ENCODE peak calls at places on chromosomes 16 and 17, in six cellular contexts. U, L, Y, V, E and B are unnamed samples.
A peak's percentile ranks its signal among the peaks of the same experiment; 100 is the strongest.

GRCh38 chr16:24838554-24839266 is 7.1 kb upstream of the SLC5A11 start:
- DNase-seq in U (no peak), L (peak; percentile 78), Y (no peak), V (no peak), E (no peak), B (no peak)

GRCh38 chr16:66604376-66605176 is at the start of gene CMTM3:
- DNase-seq in U (peak; percentile 91), L (peak; percentile 83), Y (peak; percentile 83), V (peak; percentile 86), E (peak; percentile 21), B (peak; percentile 80)

GRCh38 chr17:19447085-19447583 is 36.1 kb downstream of the RNF112 start:
- DNase-seq in U (peak; percentile 79), L (peak; percentile 88), Y (peak; percentile 84), V (no peak), E (peak; percentile 62), B (peak; percentile 52)

GRCh38 chr16:84513111-84514065 is 8.9 kb upstream of the MEAK7 start:
- DNase-seq in U (no peak), L (no peak), Y (no peak), V (no peak), E (no peak), B (no peak)

GRCh38 chr16:88360999-88361398 is 21.8 kb upstream of the ZNF469 start:
- DNase-seq in U (no peak), L (no peak), Y (no peak), V (no peak), E (no peak), B (no peak)

GRCh38 chr16:9160551-9160911 is 69.1 kb downstream of the HAPSTR1 start:
- DNase-seq in U (no peak), L (no peak), Y (no peak), V (no peak), E (no peak), B (no peak)

GRCh38 chr17:78532922-78533640 is 44.1 kb downstream of the DNAH17 start:
- DNase-seq in U (no peak), L (no peak), Y (no peak), V (peak; percentile 39), E (peak; percentile 27), B (no peak)

GRCh38 chr17:10398352-10398751 is 23.4 kb downstream of the MYH8 start:
- DNase-seq in U (peak; percentile 25), L (no peak), Y (no peak), V (no peak), E (no peak), B (no peak)

GRCh38 chr17:70202840-70203239 is 33.5 kb downstream of the KCNJ2 start:
- DNase-seq in U (no peak), L (no peak), Y (no peak), V (no peak), E (no peak), B (no peak)

GRCh38 chr17:61209524-61209923 is 190.1 kb upstream of the TBX2 start:
- DNase-seq in U (peak; percentile 43), L (no peak), Y (no peak), V (no peak), E (no peak), B (no peak)

GRCh38 chr16:56776562-56776961 is 46.6 kb downstream of the NUP93 start:
- DNase-seq in U (no peak), L (no peak), Y (peak; percentile 52), V (no peak), E (no peak), B (peak; percentile 79)

GRCh38 chr17:8150194-8151119 is 1.7 kb downstream of the PER1 start:
- DNase-seq in U (no peak), L (no peak), Y (no peak), V (peak; percentile 83), E (no peak), B (peak; percentile 79)

GRCh38 chr17:8148560-8148959 is 3.6 kb downstream of the PER1 start:
- DNase-seq in U (no peak), L (no peak), Y (no peak), V (peak; percentile 72), E (no peak), B (peak; percentile 66)

GRCh38 chr17:8147805-8148404 is 4.3 kb downstream of the PER1 start:
- DNase-seq in U (no peak), L (peak; percentile 61), Y (no peak), V (peak; percentile 57), E (no peak), B (peak; percentile 39)

GRCh38 chr17:8151120-8151640 is 1.0 kb downstream of the PER1 start:
- DNase-seq in U (peak; percentile 86), L (peak; percentile 96), Y (peak; percentile 94), V (peak; percentile 97), E (no peak), B (peak; percentile 80)

GRCh38 chr17:8149419-8150193 is 2.6 kb downstream of the PER1 start:
- DNase-seq in U (no peak), L (peak; percentile 67), Y (no peak), V (peak; percentile 77), E (no peak), B (no peak)
- H3K4me1 ChIP-seq in U (peaks cover 6% of the 10 kb centered on the region), L (peaks cover 43% of the 10 kb centered on the region), Y (peaks cover 31% of the 10 kb centered on the region), V (peaks cover 22% of the 10 kb centered on the region), E (peaks cover 27% of the 10 kb centered on the region), B (peaks cover 23% of the 10 kb centered on the region)

DNA sequence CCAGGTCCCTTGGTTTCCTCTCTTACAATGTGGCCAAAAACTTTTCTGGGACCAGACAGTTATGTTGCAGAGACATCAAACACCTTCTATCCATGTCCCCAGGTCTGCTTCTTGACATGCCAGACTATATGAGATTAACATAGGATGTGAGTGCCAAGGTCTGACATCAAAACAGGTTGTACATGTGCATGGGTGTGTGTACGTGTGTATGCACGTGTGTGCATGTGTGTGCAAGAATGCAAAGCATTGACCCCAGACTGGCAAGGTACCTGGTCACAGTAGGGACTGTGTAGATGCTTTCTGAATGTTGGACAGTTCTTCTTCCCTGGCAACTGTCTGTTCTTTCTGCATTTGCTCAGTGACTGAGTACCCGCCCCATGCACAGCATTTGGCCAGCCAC is 85.6 kb downstream of the NDE1 start:
- DNase-seq in U (no peak), L (no peak), Y (no peak), V (no peak), E (no peak), B (no peak)
- H3K4me3 ChIP-seq in U (no peak overlapping the region), L (no peak overlapping the region), Y (no peak overlapping the region), V (no peak overlapping the region), E (no peak overlapping the region), B (no peak overlapping the region)

GRCh38 chr16:2465653-2466415 is 5.3 kb upstream of the NTN3 start:
- DNase-seq in U (peak; percentile 57), L (no peak), Y (no peak), V (no peak), E (no peak), B (peak; percentile 36)
- TF ChIP-seq CTCF in U (peak; percentile 46), L (no peak), Y (peak; percentile 28), V (no peak), E (peak; percentile 41), B (no peak)

GRCh38 chr16:57826706-57827625 is 24.7 kb upstream of the KIFC3 start:
- DNase-seq in U (no peak), L (no peak), Y (no peak), V (peak; percentile 84), E (no peak), B (peak; percentile 82)

GRCh38 chr16:57830890-57831484 is 28.7 kb upstream of the KIFC3 start:
- DNase-seq in U (no peak), L (no peak), Y (no peak), V (no peak), E (no peak), B (no peak)

GRCh38 chr16:57829969-57830360 is 27.7 kb upstream of the KIFC3 start:
- DNase-seq in U (no peak), L (no peak), Y (no peak), V (no peak), E (no peak), B (no peak)

GRCh38 chr16:57826040-57826434 is 23.7 kb upstream of the KIFC3 start:
- DNase-seq in U (no peak), L (no peak), Y (no peak), V (no peak), E (no peak), B (no peak)

DNA sequence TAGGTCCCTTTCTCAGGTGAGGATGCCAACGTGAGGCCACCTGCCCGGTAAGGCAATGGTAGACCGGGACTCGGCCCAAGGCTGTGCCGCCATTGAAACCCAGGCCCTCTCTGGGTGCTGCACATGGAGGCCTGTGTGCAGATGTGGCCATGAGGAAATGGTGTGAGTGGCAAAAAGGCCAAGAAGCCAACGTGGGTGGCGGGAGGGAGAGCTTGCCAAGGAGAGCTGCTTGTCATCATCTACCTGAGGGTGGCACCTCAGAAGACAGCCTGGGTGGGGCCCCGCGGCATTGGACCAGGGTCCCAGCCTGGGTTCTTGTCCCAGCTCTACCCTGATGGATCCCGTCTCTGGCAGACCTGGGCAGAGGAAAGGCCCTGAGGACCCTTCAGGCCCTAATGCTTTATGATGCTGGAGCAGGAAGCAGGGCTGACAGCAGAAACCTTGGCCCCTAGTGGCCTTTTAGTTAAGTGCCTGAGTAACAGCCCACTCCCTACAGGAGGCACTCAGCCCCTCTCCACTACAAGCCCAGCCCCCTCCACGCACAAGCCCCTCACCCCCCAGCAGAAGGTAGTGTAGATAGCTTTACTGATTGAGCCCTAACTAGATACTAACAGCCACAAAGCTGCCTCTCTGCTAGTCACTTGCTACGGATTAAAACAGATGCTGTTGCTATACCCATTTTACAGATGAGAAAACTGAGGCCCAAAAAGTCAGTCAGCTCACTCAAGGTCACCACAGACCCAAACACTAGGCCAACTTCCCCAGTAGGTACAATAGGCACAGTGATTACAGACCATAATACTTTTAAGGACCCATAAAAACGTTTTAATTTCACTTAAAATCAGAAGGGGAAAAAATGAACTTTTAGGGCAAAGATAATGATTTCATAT is 26.2 kb upstream of the KIFC3 start:
- DNase-seq in U (no peak), L (no peak), Y (no peak), V (no peak), E (no peak), B (no peak)
- H3K4me1 ChIP-seq in U (no peaks in the 10 kb centered on the region), L (peaks cover 7% of the 10 kb centered on the region), Y (peaks cover 13% of the 10 kb centered on the region), V (peaks cover 35% of the 10 kb centered on the region), E (peaks cover 11% of the 10 kb centered on the region), B (peaks cover 43% of the 10 kb centered on the region)

DNA sequence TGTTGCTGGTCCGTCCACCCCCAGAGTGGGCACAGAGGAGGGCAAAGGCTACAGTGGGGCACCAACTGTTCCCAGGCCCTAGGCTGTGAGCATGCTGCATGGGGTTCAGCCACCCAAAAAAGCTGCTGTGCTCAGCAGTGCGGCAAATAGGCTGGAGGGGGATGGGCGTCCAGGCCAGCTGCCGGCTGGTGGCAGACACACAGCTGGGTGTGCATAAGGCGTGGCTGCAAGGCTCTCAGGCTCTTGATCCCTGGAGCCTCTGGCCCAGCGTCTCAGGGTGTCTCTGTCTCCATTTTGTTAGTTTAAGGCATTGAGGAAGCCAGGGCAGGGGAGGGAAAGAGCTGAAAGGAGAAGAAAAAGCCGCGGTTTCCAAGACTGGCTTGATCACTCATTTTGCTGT is 8.8 kb downstream of the RPL19 start:
- DNase-seq in U (peak; percentile 67), L (no peak), Y (no peak), V (no peak), E (no peak), B (no peak)
- H3K4me3 ChIP-seq in U (no peak overlapping the region), L (peak overlapping the region; percentile 68), Y (peak overlapping the region; percentile 24), V (no peak overlapping the region), E (no peak overlapping the region), B (no peak overlapping the region)

DNA sequence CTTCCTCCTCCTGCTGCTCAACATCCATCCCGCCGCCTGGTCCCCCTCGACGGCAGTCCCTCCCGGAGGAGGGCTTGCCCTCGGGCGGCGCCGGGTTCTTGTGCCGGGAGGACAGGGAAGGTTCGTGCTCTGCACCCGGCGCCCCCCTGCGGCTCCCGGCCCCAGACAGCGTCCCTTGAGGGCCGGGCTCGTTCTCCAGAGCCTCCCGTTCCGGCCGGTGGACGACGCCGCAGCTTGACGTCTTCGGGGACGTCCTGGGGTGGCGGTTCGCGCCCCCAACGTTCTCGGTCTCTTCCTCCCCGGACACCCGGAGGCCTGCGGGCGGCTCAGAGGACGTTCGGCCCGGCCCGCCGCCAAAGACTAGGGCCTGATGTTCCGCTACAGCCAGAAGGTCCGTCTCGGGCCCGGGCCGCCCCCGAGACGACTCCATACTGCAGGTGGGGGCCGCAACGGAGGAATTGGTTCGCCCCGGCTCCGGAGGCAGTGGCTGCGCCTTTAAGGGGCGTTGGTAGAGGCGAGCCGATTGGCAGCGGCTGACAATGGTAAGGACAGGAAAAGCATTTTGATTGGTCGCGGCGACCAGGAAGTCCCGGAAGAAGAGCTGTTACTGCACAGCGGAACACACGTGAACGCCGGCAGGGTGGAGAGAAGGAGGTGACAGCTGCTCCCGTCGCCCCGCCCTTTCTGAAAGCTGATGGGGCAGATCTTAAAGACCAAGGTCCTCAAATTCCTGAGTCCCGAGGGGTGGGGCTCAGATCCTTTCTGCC is at the start of gene BORCS6:
- DNase-seq in U (peak; percentile 98), L (peak; percentile 99), Y (peak; percentile 98), V (peak; percentile 99), E (peak; percentile 96), B (peak; percentile 98)
- TF ChIP-seq CTCF in U (no peak), L (no peak), Y (no peak), V (no peak), E (no peak), B (no peak)